ENCODE peak calls at places on chromosomes 6 and 20, in six cellular contexts. O is K562; V is lower lobe of right lung; G is CD4-positive, alpha-beta memory T cell; A is left ventricle myocardium inferior; E is Panc1. J is an unnamed sample.
A peak's percentile ranks its signal among the peaks of the same experiment; 100 is the strongest.

GRCh38 chr20:37297066-37297736 is 7.7 kb downstream of the MANBAL start:
- DNase-seq in O (no peak), V (no peak), G (no peak), A (no peak), E (no peak), J (no peak)

GRCh38 chr6:109349419-109349987 is 32.8 kb downstream of the CD164 start:
- DNase-seq in O (peak; percentile 19), V (no peak), G (no peak), A (no peak), E (no peak), J (peak; percentile 52)

GRCh38 chr6:165417298-165417865 is 108.0 kb upstream of the C6orf118 start:
- DNase-seq in O (no peak), V (no peak), G (no peak), A (no peak), E (no peak), J (no peak)

GRCh38 chr6:163720005-163720404 is 305.5 kb downstream of the QKI start:
- DNase-seq in O (no peak), V (no peak), G (no peak), A (no peak), E (no peak), J (no peak)

GRCh38 chr20:46552460-46553420 is 2.3 kb upstream of the OCSTAMP start:
- DNase-seq in O (no peak), V (no peak), G (no peak), A (no peak), E (no peak), J (no peak)

GRCh38 chr6:235763-236360 is 56.4 kb upstream of the DUSP22 start:
- DNase-seq in O (no peak), V (no peak), G (peak; percentile 48), A (no peak), E (no peak), J (peak; percentile 34)

GRCh38 chr6:12420626-12421025 is 130.5 kb downstream of the EDN1 start:
- DNase-seq in O (no peak), V (no peak), G (no peak), A (no peak), E (no peak), J (no peak)

GRCh38 chr6:1904494-1904854 is 294.8 kb downstream of the FOXC1 start:
- DNase-seq in O (no peak), V (no peak), G (no peak), A (no peak), E (no peak), J (no peak)

GRCh38 chr6:160156842-160157241 is 35.2 kb downstream of the SLC22A1 start:
- DNase-seq in O (no peak), V (no peak), G (no peak), A (no peak), E (no peak), J (no peak)

GRCh38 chr6:7721654-7722053 is 4.2 kb upstream of the BMP6 start:
- DNase-seq in O (no peak), V (no peak), G (no peak), A (no peak), E (no peak), J (no peak)

GRCh38 chr20:35561268-35561667 is 19.4 kb downstream of the ERGIC3 start:
- DNase-seq in O (peak; percentile 28), V (no peak), G (no peak), A (no peak), E (peak; percentile 35), J (peak; percentile 49)

GRCh38 chr20:34271961-34272360 is 30.7 kb downstream of the ASIP start:
- DNase-seq in O (no peak), V (no peak), G (no peak), A (no peak), E (no peak), J (peak; percentile 66)

GRCh38 chr20:8853805-8854338 is 215.0 kb upstream of the PLCB4 start:
- DNase-seq in O (peak; percentile 41), V (no peak), G (peak; percentile 4), A (no peak), E (peak; percentile 51), J (peak; percentile 78)

GRCh38 chr20:54650201-54650722 is 174.9 kb downstream of the DOK5 start:
- DNase-seq in O (no peak), V (no peak), G (no peak), A (no peak), E (no peak), J (no peak)

GRCh38 chr6:126075335-126076071 is 89.2 kb downstream of the TRMT11 start:
- DNase-seq in O (no peak), V (no peak), G (no peak), A (no peak), E (no peak), J (no peak)

GRCh38 chr20:13220194-13220856 is 749 bp upstream of the ISM1 start:
- DNase-seq in O (no peak), V (peak; percentile 67), G (peak; percentile 28), A (peak; percentile 45), E (no peak), J (no peak)

GRCh38 chr20:2767768-2768631 is 32.4 kb downstream of the CPXM1 start:
- DNase-seq in O (no peak), V (peak; percentile 91), G (no peak), A (peak; percentile 32), E (no peak), J (no peak)

GRCh38 chr6:169249057-169249456 is 4.6 kb downstream of the THBS2 start:
- DNase-seq in O (no peak), V (no peak), G (no peak), A (no peak), E (no peak), J (no peak)

GRCh38 chr20:20668639-20669038 is 43.8 kb downstream of the RALGAPA2 start:
- DNase-seq in O (no peak), V (no peak), G (no peak), A (no peak), E (no peak), J (peak; percentile 26)

GRCh38 chr20:31675828-31676533 is 38.3 kb downstream of the COX4I2 start:
- DNase-seq in O (peak; percentile 82), V (no peak), G (peak; percentile 61), A (no peak), E (no peak), J (peak; percentile 39)

GRCh38 chr20:31676534-31677030 is 38.9 kb downstream of the COX4I2 start:
- DNase-seq in O (peak; percentile 48), V (no peak), G (no peak), A (no peak), E (no peak), J (no peak)

GRCh38 chr20:31674895-31675827 is 37.4 kb downstream of the COX4I2 start:
- DNase-seq in O (peak; percentile 76), V (peak; percentile 83), G (peak; percentile 62), A (peak; percentile 66), E (no peak), J (peak; percentile 86)

GRCh38 chr20:31673435-31673834 is 35.7 kb downstream of the COX4I2 start:
- DNase-seq in O (no peak), V (no peak), G (no peak), A (no peak), E (no peak), J (no peak)

GRCh38 chr20:31673943-31674463 is 36.3 kb downstream of the COX4I2 start:
- DNase-seq in O (no peak), V (no peak), G (no peak), A (no peak), E (no peak), J (no peak)
- H3K36me3 ChIP-seq in O (peaks cover 83% of the 10 kb centered on the region), V (peaks cover 13% of the 10 kb centered on the region), G (peaks cover 6% of the 10 kb centered on the region), A (peaks cover 8% of the 10 kb centered on the region), E (peaks cover 4% of the 10 kb centered on the region), J (peaks cover 6% of the 10 kb centered on the region)

GRCh38 chr6:137926207-137926731 is 59.2 kb downstream of the TNFAIP3 start:
- DNase-seq in O (peak; percentile 39), V (no peak), G (no peak), A (no peak), E (no peak), J (peak; percentile 17)

GRCh38 chr6:137927777-137928218 is 60.7 kb downstream of the TNFAIP3 start:
- DNase-seq in O (no peak), V (no peak), G (peak; percentile 76), A (no peak), E (no peak), J (peak; percentile 14)

GRCh38 chr6:137928286-137928685 is 61.2 kb downstream of the TNFAIP3 start:
- DNase-seq in O (no peak), V (peak; percentile 65), G (no peak), A (no peak), E (no peak), J (no peak)

GRCh38 chr6:137925299-137925698 is 58.2 kb downstream of the TNFAIP3 start:
- DNase-seq in O (no peak), V (no peak), G (no peak), A (no peak), E (no peak), J (no peak)

GRCh38 chr6:137926985-137927384 is 59.9 kb downstream of the TNFAIP3 start:
- DNase-seq in O (no peak), V (no peak), G (no peak), A (no peak), E (no peak), J (no peak)
- H3K27ac ChIP-seq in O (no peak overlapping the region), V (no peak overlapping the region), G (peak overlapping the region; percentile 25), A (no peak overlapping the region), E (no peak overlapping the region), J (no peak overlapping the region)

GRCh38 chr6:157877149-157877548 is 54.1 kb downstream of the SNX9 start:
- DNase-seq in O (no peak), V (no peak), G (no peak), A (no peak), E (no peak), J (no peak)

GRCh38 chr6:157877573-157878011 is 54.5 kb downstream of the SNX9 start:
- DNase-seq in O (no peak), V (no peak), G (no peak), A (no peak), E (no peak), J (no peak)

GRCh38 chr6:157878039-157878438 is 55.0 kb downstream of the SNX9 start:
- DNase-seq in O (no peak), V (no peak), G (no peak), A (no peak), E (no peak), J (no peak)

GRCh38 chr6:157869673-157870302 is 46.7 kb downstream of the SNX9 start:
- DNase-seq in O (no peak), V (no peak), G (no peak), A (no peak), E (no peak), J (no peak)

GRCh38 chr6:157873735-157874344 is 50.8 kb downstream of the SNX9 start:
- DNase-seq in O (peak; percentile 86), V (peak; percentile 76), G (peak; percentile 75), A (peak; percentile 73), E (peak; percentile 48), J (peak; percentile 63)
- H3K36me3 ChIP-seq in O (peaks cover 82% of the 10 kb centered on the region), V (peaks cover 38% of the 10 kb centered on the region), G (peaks cover 20% of the 10 kb centered on the region), A (peaks cover 62% of the 10 kb centered on the region), E (peaks cover 27% of the 10 kb centered on the region), J (peaks cover 32% of the 10 kb centered on the region)

DNA sequence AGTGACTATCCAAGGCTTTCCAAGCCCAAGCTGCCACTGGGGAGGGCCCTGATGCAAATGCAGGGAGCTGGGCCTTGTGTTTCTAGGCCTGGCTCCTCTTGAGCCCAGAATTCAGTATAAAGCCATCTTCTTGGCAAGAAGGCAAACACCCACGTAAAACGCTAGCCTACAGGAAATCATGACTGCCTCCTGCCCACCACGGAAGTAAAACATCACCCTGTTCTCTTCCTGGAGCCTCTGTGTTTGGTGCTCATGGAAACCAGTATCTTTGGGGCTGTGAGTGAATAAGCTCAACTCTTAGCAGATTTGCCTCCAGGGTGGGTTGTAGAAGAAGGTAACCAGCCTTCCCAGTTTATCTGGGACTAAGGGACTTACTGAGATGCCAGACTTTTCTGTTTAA is 271.0 kb downstream of the ZNF217 start:
- DNase-seq in O (no peak), V (no peak), G (peak; percentile 1), A (no peak), E (no peak), J (no peak)
- H3K27ac ChIP-seq in O (no peak overlapping the region), V (no peak overlapping the region), G (no peak overlapping the region), A (no peak overlapping the region), E (no peak overlapping the region), J (no peak overlapping the region)